ENCODE peak calls at places on chromosomes 16 and 17, in four cellular contexts. X, Q, V and I are unnamed samples.

GRCh38 chr17:37182786-37183185 is 193.0 kb upstream of the C17orf78 start:
- DNase-seq in V (no peak), Q (no peak), X (no peak), I (no peak)

GRCh38 chr17:4479982-4480751 is 18.5 kb upstream of the SPNS2 start:
- DNase-seq in Q (no peak), X (no peak), V (no peak), I (no peak)

GRCh38 chr16:57308041-57308440 is 23.6 kb upstream of the PLLP start:
- DNase-seq in V (peak; percentile 30), Q (no peak), X (no peak), I (no peak)

GRCh38 chr17:50689956-50690886 is 17.5 kb downstream of the ANKRD40 start:
- DNase-seq in V (no peak), Q (no peak), X (no peak), I (no peak)

GRCh38 chr17:42183741-42184711 is 1.2 kb downstream of the HCRT start:
- DNase-seq in V (no peak), X (peak; percentile 93), Q (peak; percentile 60), I (no peak)

GRCh38 chr17:58677204-58677880 is 14.5 kb downstream of the TEX14 start:
- DNase-seq in X (no peak), V (no peak), Q (no peak), I (no peak)

GRCh38 chr16:50553731-50554360 is 5.7 kb downstream of the NKD1 start:
- DNase-seq in V (no peak), X (no peak), Q (no peak), I (no peak)

GRCh38 chr17:50892101-50892776 is 26.1 kb upstream of the TOB1 start:
- DNase-seq in V (no peak), X (no peak), Q (no peak), I (peak; percentile 83)

GRCh38 chr17:75920045-75920560 is 15.4 kb upstream of the MRPL38 start:
- DNase-seq in V (no peak), X (no peak), Q (no peak), I (no peak)

GRCh38 chr17:40371261-40371929 is 6.9 kb upstream of the GJD3 start:
- DNase-seq in X (no peak), Q (no peak), V (no peak), I (no peak)

GRCh38 chr16:13313351-13313750 is 412.0 kb downstream of the SHISA9 start:
- DNase-seq in Q (no peak), V (no peak), X (no peak), I (no peak)

GRCh38 chr17:73137376-73137775 is 27.4 kb upstream of the SSTR2 start:
- DNase-seq in Q (no peak), X (no peak), V (no peak), I (no peak)

GRCh38 chr17:77909236-77909635 is 49.3 kb upstream of the TNRC6C start:
- DNase-seq in Q (no peak), X (peak; percentile 84), V (no peak), I (no peak)

GRCh38 chr16:49921791-49922456 is 66.0 kb upstream of the ZNF423 start:
- DNase-seq in Q (no peak), X (peak; percentile 80), V (peak; percentile 61), I (peak; percentile 25)

GRCh38 chr16:85491798-85492616 is 121.1 kb upstream of the GSE1 start:
- DNase-seq in X (peak; percentile 92), Q (no peak), V (peak; percentile 86), I (peak; percentile 88)

GRCh38 chr17:1985686-1986085 is 39.4 kb downstream of the RTN4RL1 start:
- DNase-seq in Q (no peak), X (no peak), V (no peak), I (no peak)

GRCh38 chr17:72362466-72363335 is 241.9 kb downstream of the SOX9 start:
- DNase-seq in V (no peak), Q (no peak), X (peak; percentile 19), I (peak; percentile 79)

GRCh38 chr17:69450857-69451410 is 36.4 kb downstream of the MAP2K6 start:
- DNase-seq in X (no peak), V (no peak), Q (no peak), I (no peak)

GRCh38 chr17:41329279-41329925 is 13.9 kb upstream of the KRTAP17-1 start:
- DNase-seq in X (no peak), Q (no peak), V (no peak), I (peak; percentile 47)